ENCODE peak calls at places on chromosomes 16 and 17, in six cellular contexts. One of them, this sample, is unnamed.

GRCh38 chr17:35947156-35947585 is 3.7 kb upstream of the LYZL6 start:
- DNase-seq in body of pancreas: peak; percentile 52
- DNase-seq in Kasumi-1: peak; percentile 77
- DNase-seq in lower lobe of right lung: no peak
- DNase-seq in NCI-H1417 treated with DMSO at 0.1 percent for 48 hours: peak; percentile 6
- DNase-seq in EH: peak; percentile 52
- DNase-seq in this sample: peak; percentile 5

GRCh38 chr17:61470530-61471136 is 18.4 kb downstream of the TBX4 start:
- DNase-seq in body of pancreas: peak; percentile 1
- DNase-seq in Kasumi-1: no peak
- DNase-seq in lower lobe of right lung: no peak
- DNase-seq in NCI-H1417 treated with DMSO at 0.1 percent for 48 hours: no peak
- DNase-seq in EH: no peak
- DNase-seq in this sample: no peak

GRCh38 chr16:29922986-29923501 is 3.0 kb downstream of the KCTD13 start:
- DNase-seq in body of pancreas: no peak
- DNase-seq in Kasumi-1: no peak
- DNase-seq in lower lobe of right lung: no peak
- DNase-seq in NCI-H1417 treated with DMSO at 0.1 percent for 48 hours: no peak
- DNase-seq in EH: no peak
- DNase-seq in this sample: no peak

GRCh38 chr16:86387461-86388440 is 122.6 kb upstream of the FOXF1 start:
- DNase-seq in body of pancreas: no peak
- DNase-seq in Kasumi-1: no peak
- DNase-seq in lower lobe of right lung: no peak
- DNase-seq in NCI-H1417 treated with DMSO at 0.1 percent for 48 hours: no peak
- DNase-seq in EH: peak; percentile 99
- DNase-seq in this sample: no peak

GRCh38 chr17:31623990-31624389 is 232.5 kb downstream of the RAB11FIP4 start:
- DNase-seq in body of pancreas: no peak
- DNase-seq in Kasumi-1: no peak
- DNase-seq in lower lobe of right lung: no peak
- DNase-seq in NCI-H1417 treated with DMSO at 0.1 percent for 48 hours: no peak
- DNase-seq in EH: no peak
- DNase-seq in this sample: no peak

GRCh38 chr16:67395458-67396158 is 2.3 kb upstream of the TPPP3 start:
- DNase-seq in body of pancreas: peak; percentile 89
- DNase-seq in Kasumi-1: no peak
- DNase-seq in lower lobe of right lung: no peak
- DNase-seq in NCI-H1417 treated with DMSO at 0.1 percent for 48 hours: peak; percentile 47
- DNase-seq in EH: peak; percentile 25
- DNase-seq in this sample: peak; percentile 58

GRCh38 chr16:61195006-61195405 is 841.2 kb downstream of the CDH8 start:
- DNase-seq in body of pancreas: no peak
- DNase-seq in Kasumi-1: no peak
- DNase-seq in lower lobe of right lung: no peak
- DNase-seq in NCI-H1417 treated with DMSO at 0.1 percent for 48 hours: no peak
- DNase-seq in EH: no peak
- DNase-seq in this sample: no peak

GRCh38 chr17:66511125-66511524 is 208.7 kb downstream of the PRKCA start:
- DNase-seq in body of pancreas: no peak
- DNase-seq in Kasumi-1: no peak
- DNase-seq in lower lobe of right lung: no peak
- DNase-seq in NCI-H1417 treated with DMSO at 0.1 percent for 48 hours: no peak
- DNase-seq in EH: no peak
- DNase-seq in this sample: no peak

GRCh38 chr17:28018439-28019070 is 23.9 kb upstream of the NLK start:
- DNase-seq in body of pancreas: peak; percentile 18
- DNase-seq in Kasumi-1: no peak
- DNase-seq in lower lobe of right lung: peak; percentile 52
- DNase-seq in NCI-H1417 treated with DMSO at 0.1 percent for 48 hours: no peak
- DNase-seq in EH: peak; percentile 38
- DNase-seq in this sample: no peak

GRCh38 chr16:11615756-11616447 is 29.2 kb upstream of the LITAF start:
- DNase-seq in body of pancreas: no peak
- DNase-seq in Kasumi-1: no peak
- DNase-seq in lower lobe of right lung: no peak
- DNase-seq in NCI-H1417 treated with DMSO at 0.1 percent for 48 hours: no peak
- DNase-seq in EH: no peak
- DNase-seq in this sample: no peak

GRCh38 chr17:63622571-63623390 is 564 bp downstream of the MAP3K3 start:
- DNase-seq in body of pancreas: peak; percentile 75
- DNase-seq in Kasumi-1: peak; percentile 81
- DNase-seq in lower lobe of right lung: peak; percentile 89
- DNase-seq in NCI-H1417 treated with DMSO at 0.1 percent for 48 hours: no peak
- DNase-seq in EH: peak; percentile 68
- DNase-seq in this sample: no peak

GRCh38 chr17:55305321-55306087 is 40.7 kb downstream of the HLF start:
- DNase-seq in body of pancreas: no peak
- DNase-seq in Kasumi-1: no peak
- DNase-seq in lower lobe of right lung: no peak
- DNase-seq in NCI-H1417 treated with DMSO at 0.1 percent for 48 hours: no peak
- DNase-seq in EH: no peak
- DNase-seq in this sample: no peak

GRCh38 chr16:67968440-67969285 is at the start of gene SLC12A4:
- DNase-seq in body of pancreas: peak; percentile 87
- DNase-seq in Kasumi-1: peak; percentile 76
- DNase-seq in lower lobe of right lung: peak; percentile 86
- DNase-seq in NCI-H1417 treated with DMSO at 0.1 percent for 48 hours: no peak
- DNase-seq in EH: peak; percentile 85
- DNase-seq in this sample: no peak

GRCh38 chr17:76199466-76199865 is 40.8 kb downstream of the RNF157 start:
- DNase-seq in body of pancreas: no peak
- DNase-seq in Kasumi-1: no peak
- DNase-seq in lower lobe of right lung: no peak
- DNase-seq in NCI-H1417 treated with DMSO at 0.1 percent for 48 hours: no peak
- DNase-seq in EH: no peak
- DNase-seq in this sample: no peak

This sample was measured in NCI-H2081 treated with DMSO at 0.1 percent for 48 hours.